ENCODE peak calls at places on chromosomes 13 and 19, in four cellular contexts. P is AG04449, C is AG04450, H is AG09319. I is an unnamed sample.

GRCh38 chr19:19062454-19063182 is 1.2 kb upstream of the SLC25A42 start:
- DNase-seq in C (peak; percentile 11), H (no peak), P (no peak), I (peak; percentile 18)

GRCh38 chr19:10551698-10552301 is 8.1 kb downstream of the ATG4D start:
- DNase-seq in H (no peak), C (no peak), P (no peak), I (peak; percentile 41)

GRCh38 chr19:2033825-2034159 is 17.3 kb downstream of the MKNK2 start:
- DNase-seq in P (no peak), H (no peak), C (no peak), I (no peak)

GRCh38 chr13:79228972-79229371 is 177.1 kb downstream of the RBM26 start:
- DNase-seq in H (no peak), P (no peak), C (no peak), I (no peak)

GRCh38 chr13:74662895-74663294 is 528.7 kb upstream of the KLF12 start:
- DNase-seq in C (no peak), P (no peak), H (no peak), I (peak; percentile 46)

GRCh38 chr13:49183672-49184315 is 36.3 kb upstream of the MLNR start:
- DNase-seq in H (no peak), P (no peak), C (no peak), I (no peak)

GRCh38 chr13:73058741-73059459 is at the start of gene KLF5:
- DNase-seq in C (peak; percentile 77), H (peak; percentile 78), P (peak; percentile 44), I (peak; percentile 90)

GRCh38 chr19:10155834-10156233 is 36.1 kb upstream of the EIF3G start:
- DNase-seq in H (no peak), P (no peak), C (no peak), I (no peak)

GRCh38 chr13:27440408-27440807 is 10.0 kb downstream of the MTIF3 start:
- DNase-seq in H (no peak), P (no peak), C (no peak), I (no peak)

GRCh38 chr19:39555883-39556282 is 15.9 kb upstream of the EID2 start:
- DNase-seq in H (no peak), P (no peak), C (no peak), I (no peak)

GRCh38 chr13:26220575-26220974 is 1.5 kb downstream of the RNF6 start:
- DNase-seq in C (no peak), P (no peak), H (no peak), I (peak; percentile 27)

GRCh38 chr13:101698400-101698799 is 245.9 kb downstream of the ITGBL1 start:
- DNase-seq in P (no peak), C (no peak), H (no peak), I (peak; percentile 44)

GRCh38 chr13:111900390-111901180 is 166.4 kb upstream of the SOX1 start:
- DNase-seq in H (no peak), C (no peak), P (no peak), I (no peak)

GRCh38 chr19:29643361-29643935 is 21.8 kb upstream of the PLEKHF1 start:
- DNase-seq in P (no peak), H (no peak), C (no peak), I (peak; percentile 9)

GRCh38 chr13:50581586-50582196 is 261.8 kb downstream of the DLEU7 start:
- DNase-seq in P (no peak), H (no peak), C (no peak), I (no peak)

GRCh38 chr19:46926201-46927071 is 65.6 kb downstream of the ARHGAP35 start:
- DNase-seq in P (no peak), H (no peak), C (no peak), I (no peak)

GRCh38 chr13:42545842-42546241 is 28.1 kb upstream of the TNFSF11 start:
- DNase-seq in C (no peak), H (no peak), P (no peak), I (no peak)

GRCh38 chr19:10719466-10719961 is 1.6 kb downstream of the DNM2 start:
- DNase-seq in H (no peak), P (no peak), C (no peak), I (no peak)

GRCh38 chr13:92384410-92384809 is 842.2 kb upstream of the GPC6 start:
- DNase-seq in H (no peak), P (no peak), C (no peak), I (no peak)

GRCh38 chr19:46963093-46963734 is 56.4 kb upstream of the NPAS1 start:
- DNase-seq in C (peak; percentile 66), H (peak; percentile 87), P (peak; percentile 94), I (peak; percentile 99)

GRCh38 chr13:50403311-50403710 is 388.1 kb downstream of the KCNRG start:
- DNase-seq in P (no peak), C (no peak), H (no peak), I (no peak)

GRCh38 chr13:99812611-99813010 is 159.0 kb downstream of the ZIC5 start:
- DNase-seq in P (peak; percentile 21), H (no peak), C (no peak), I (peak; percentile 80)

GRCh38 chr13:61463027-61463426 is 47.4 kb upstream of the PCDH20 start:
- DNase-seq in C (no peak), P (no peak), H (no peak), I (no peak)

GRCh38 chr19:45882652-45883585 is 3.0 kb downstream of the IRF2BP1 start:
- DNase-seq in P (peak; percentile 33), H (peak; percentile 67), C (peak; percentile 60), I (peak; percentile 83)

GRCh38 chr19:4345656-4346383 is 2.5 kb downstream of the MPND start:
- DNase-seq in H (no peak), C (no peak), P (no peak), I (no peak)

GRCh38 chr19:54389556-54389955 is 24.8 kb upstream of the LAIR1 start:
- DNase-seq in H (no peak), C (no peak), P (no peak), I (no peak)

GRCh38 chr19:58228584-58229254 is at the start of gene ZNF544:
- DNase-seq in H (peak; percentile 25), P (peak; percentile 5), C (peak; percentile 15), I (peak; percentile 70)

GRCh38 chr13:35836476-35836875 is 294.7 kb downstream of the DCLK1 start:
- DNase-seq in C (no peak), H (no peak), P (no peak), I (peak; percentile 78)

GRCh38 chr19:35560271-35560670 is 3.2 kb downstream of the ATP4A start:
- DNase-seq in H (no peak), C (no peak), P (no peak), I (no peak)

GRCh38 chr13:42215578-42216421 is 56.2 kb upstream of the AKAP11 start:
- DNase-seq in H (peak; percentile 19), P (no peak), C (peak; percentile 15), I (peak; percentile 33)

GRCh38 chr13:19633340-19634128 is at the start of gene MPHOSPH8:
- DNase-seq in P (peak; percentile 67), C (peak; percentile 93), H (peak; percentile 90), I (peak; percentile 97)

GRCh38 chr13:112754281-112755025 is 64.6 kb downstream of the ATP11A start:
- DNase-seq in C (no peak), H (no peak), P (no peak), I (no peak)

GRCh38 chr13:113837554-113838355 is 26.1 kb downstream of the GAS6 start:
- DNase-seq in H (peak; percentile 95), C (peak; percentile 97), P (peak; percentile 90), I (peak; percentile 99)

GRCh38 chr19:31126236-31126635 is 223.0 kb downstream of the TSHZ3 start:
- DNase-seq in P (no peak), C (no peak), H (no peak), I (no peak)

GRCh38 chr19:4638330-4638729 is 986 bp upstream of the TNFAIP8L1 start:
- DNase-seq in P (no peak), H (no peak), C (no peak), I (no peak)

GRCh38 chr13:78764665-78765064 is 105.7 kb upstream of the OBI1 start:
- DNase-seq in C (no peak), P (no peak), H (no peak), I (no peak)

GRCh38 chr19:29201849-29202248 is 11.1 kb downstream of the UQCRFS1 start:
- DNase-seq in H (no peak), P (no peak), C (no peak), I (no peak)

GRCh38 chr13:48775804-48776203 is 122.1 kb downstream of the CYSLTR2 start:
- DNase-seq in P (peak; percentile 94), H (peak; percentile 49), C (peak; percentile 87), I (peak; percentile 97)

GRCh38 chr19:43651758-43652545 is 12.3 kb upstream of the CADM4 start:
- DNase-seq in C (peak; percentile 27), H (no peak), P (no peak), I (peak; percentile 58)

GRCh38 chr13:49407936-49408335 is 35.9 kb downstream of the CAB39L start:
- DNase-seq in C (no peak), P (no peak), H (no peak), I (no peak)

GRCh38 chr19:12513531-12514061 is 29.0 kb upstream of the ZNF709 start:
- DNase-seq in H (no peak), P (no peak), C (no peak), I (no peak)
- TF ChIP-seq CTCF in H (no peak), P (no peak), C (no peak), I (no peak)

GRCh38 chr13:21242236-21242635 is 65.8 kb downstream of the MRPL57 start:
- DNase-seq in H (no peak), C (no peak), P (no peak), I (no peak)
- TF ChIP-seq CTCF in H (no peak), C (no peak), P (no peak), I (no peak)

GRCh38 chr13:110806636-110807035 is 93.1 kb downstream of the ING1 start:
- DNase-seq in C (no peak), P (no peak), H (no peak), I (no peak)

GRCh38 chr13:110799246-110800236 is 86.0 kb downstream of the ING1 start:
- DNase-seq in P (peak; percentile 45), H (peak; percentile 59), C (peak; percentile 86), I (peak; percentile 89)

GRCh38 chr13:110797230-110797877 is 83.9 kb downstream of the ING1 start:
- DNase-seq in C (no peak), P (no peak), H (no peak), I (no peak)

GRCh38 chr13:110798595-110798994 is 85.1 kb downstream of the ING1 start:
- DNase-seq in C (no peak), H (no peak), P (no peak), I (no peak)

GRCh38 chr13:110801044-110801443 is 87.5 kb downstream of the ING1 start:
- DNase-seq in P (no peak), H (no peak), C (no peak), I (no peak)
- TF ChIP-seq CTCF in P (no peak), H (no peak), C (no peak), I (no peak)

GRCh38 chr13:62710766-62711165 is 1295.1 kb upstream of the PCDH20 start:
- DNase-seq in P (no peak), C (no peak), H (no peak), I (no peak)
- TF ChIP-seq CTCF in P (no peak), C (no peak), H (no peak), I (no peak)

GRCh38 chr19:17489392-17490030 is 19.2 kb downstream of the SLC27A1 start:
- DNase-seq in C (no peak), P (no peak), H (no peak), I (no peak)

GRCh38 chr19:17486545-17486944 is 16.2 kb downstream of the SLC27A1 start:
- DNase-seq in P (no peak), C (no peak), H (no peak), I (no peak)

GRCh38 chr19:17487240-17488121 is 17.2 kb downstream of the SLC27A1 start:
- DNase-seq in H (no peak), P (no peak), C (no peak), I (no peak)

GRCh38 chr19:17490411-17490810 is 20.1 kb downstream of the SLC27A1 start:
- DNase-seq in H (no peak), C (no peak), P (no peak), I (no peak)

GRCh38 chr19:17488593-17489391 is 18.5 kb downstream of the SLC27A1 start:
- DNase-seq in P (no peak), H (no peak), C (no peak), I (no peak)
- TF ChIP-seq CTCF in P (no peak), H (no peak), C (no peak), I (no peak)